ENCODE peak calls at places on chromosome 1, in five cellular contexts. One of them, this sample, is unnamed. For H3K9me3, the result is how much of the 10 kb centered on the place peaks cover.

GRCh38 chr1:107669996-107670395 is 295.0 kb downstream of the VAV3 start:
- DNase-seq in right lobe of liver: no peak
- DNase-seq in PC-9: no peak
- DNase-seq in right cardiac atrium: peak
- DNase-seq in heart right ventricle: no peak
- DNase-seq in this sample: peak

GRCh38 chr1:230972855-230973271 is 5.8 kb downstream of the TTC13 start:
- DNase-seq in right lobe of liver: no peak
- DNase-seq in PC-9: no peak
- DNase-seq in heart right ventricle: no peak
- DNase-seq in right cardiac atrium: no peak
- DNase-seq in this sample: no peak

GRCh38 chr1:57003398-57004139 is 37.8 kb upstream of the C8B start:
- DNase-seq in heart right ventricle: no peak
- DNase-seq in PC-9: no peak
- DNase-seq in right cardiac atrium: no peak
- DNase-seq in right lobe of liver: no peak
- DNase-seq in this sample: no peak

GRCh38 chr1:7491818-7492173 is 279.3 kb upstream of the VAMP3 start:
- DNase-seq in heart right ventricle: no peak
- DNase-seq in PC-9: no peak
- DNase-seq in right cardiac atrium: no peak
- DNase-seq in right lobe of liver: no peak
- DNase-seq in this sample: no peak

GRCh38 chr1:89489037-89489729 is 35.4 kb upstream of the LRRC8B start:
- DNase-seq in PC-9: no peak
- DNase-seq in heart right ventricle: no peak
- DNase-seq in right cardiac atrium: no peak
- DNase-seq in right lobe of liver: no peak
- DNase-seq in this sample: no peak

GRCh38 chr1:25033828-25034451 is 103.9 kb upstream of the RUNX3 start:
- DNase-seq in heart right ventricle: peak
- DNase-seq in right cardiac atrium: peak
- DNase-seq in PC-9: no peak
- DNase-seq in right lobe of liver: peak
- DNase-seq in this sample: peak

GRCh38 chr1:53541761-53542550 is 82.8 kb downstream of the DMRTB1 start:
- DNase-seq in right cardiac atrium: peak
- DNase-seq in PC-9: peak
- DNase-seq in heart right ventricle: peak
- DNase-seq in right lobe of liver: peak
- DNase-seq in this sample: peak

GRCh38 chr1:47575855-47576757 is 138.3 kb downstream of the FOXD2 start:
- DNase-seq in right lobe of liver: no peak
- DNase-seq in PC-9: no peak
- DNase-seq in heart right ventricle: no peak
- DNase-seq in right cardiac atrium: no peak
- DNase-seq in this sample: no peak

GRCh38 chr1:111399792-111400610 is 27.5 kb downstream of the OVGP1 start:
- DNase-seq in heart right ventricle: no peak
- DNase-seq in right lobe of liver: no peak
- DNase-seq in PC-9: peak
- DNase-seq in right cardiac atrium: no peak
- DNase-seq in this sample: no peak

GRCh38 chr1:220887868-220888664 is 8.8 kb downstream of the HLX start:
- DNase-seq in heart right ventricle: no peak
- DNase-seq in right lobe of liver: no peak
- DNase-seq in right cardiac atrium: no peak
- DNase-seq in PC-9: no peak
- DNase-seq in this sample: peak
- H3K4me3 ChIP-seq in heart right ventricle: peak
- H3K4me3 ChIP-seq in right lobe of liver: no peak
- H3K4me3 ChIP-seq in right cardiac atrium: peak
- H3K4me3 ChIP-seq in PC-9: no peak
- H3K4me3 ChIP-seq in this sample: peak

DNA sequence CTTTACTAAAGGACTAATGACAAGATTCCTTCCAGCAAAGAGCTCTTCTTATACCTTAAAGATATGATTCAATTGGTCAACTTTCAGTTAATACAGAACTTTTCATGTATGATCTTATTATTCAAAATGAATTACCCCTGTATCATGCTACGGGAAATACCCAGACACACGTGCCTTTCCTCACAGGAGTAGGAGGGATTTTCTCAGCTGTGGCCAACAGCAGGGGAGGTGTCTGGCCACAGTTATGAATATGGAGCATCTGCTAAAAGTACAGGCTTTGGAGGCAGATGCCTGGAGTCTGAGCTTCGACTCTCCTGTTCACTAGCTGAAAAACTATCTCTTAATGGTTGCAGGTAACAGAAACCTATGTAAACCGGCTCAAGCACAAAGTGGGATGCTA is 53.6 kb downstream of the KIAA1614 start:
- DNase-seq in PC-9: no peak
- DNase-seq in right lobe of liver: no peak
- DNase-seq in heart right ventricle: no peak
- DNase-seq in right cardiac atrium: no peak
- DNase-seq in this sample: no peak
- H3K9me3 ChIP-seq in PC-9: under half
- H3K9me3 ChIP-seq in right lobe of liver: under half
- H3K9me3 ChIP-seq in heart right ventricle: under half
- H3K9me3 ChIP-seq in right cardiac atrium: under half
- H3K9me3 ChIP-seq in this sample: under half

GRCh38 chr1:234600418-234601216 is 9.4 kb downstream of the IRF2BP2 start:
- DNase-seq in right cardiac atrium: peak
- DNase-seq in right lobe of liver: no peak
- DNase-seq in heart right ventricle: peak
- DNase-seq in PC-9: no peak
- DNase-seq in this sample: peak

GRCh38 chr1:234603221-234604204 is 6.5 kb downstream of the IRF2BP2 start:
- DNase-seq in right cardiac atrium: no peak
- DNase-seq in right lobe of liver: no peak
- DNase-seq in heart right ventricle: no peak
- DNase-seq in PC-9: no peak
- DNase-seq in this sample: no peak

GRCh38 chr1:234599617-234600417 is 10.2 kb downstream of the IRF2BP2 start:
- DNase-seq in heart right ventricle: peak
- DNase-seq in PC-9: peak
- DNase-seq in right lobe of liver: peak
- DNase-seq in right cardiac atrium: peak
- DNase-seq in this sample: peak

GRCh38 chr1:234602334-234603220 is 7.4 kb downstream of the IRF2BP2 start:
- DNase-seq in right lobe of liver: no peak
- DNase-seq in PC-9: peak
- DNase-seq in heart right ventricle: no peak
- DNase-seq in right cardiac atrium: no peak
- DNase-seq in this sample: no peak

GRCh38 chr1:234601217-234602017 is 8.6 kb downstream of the IRF2BP2 start:
- DNase-seq in right cardiac atrium: no peak
- DNase-seq in right lobe of liver: no peak
- DNase-seq in heart right ventricle: no peak
- DNase-seq in PC-9: no peak
- DNase-seq in this sample: no peak
- H3K4me3 ChIP-seq in right cardiac atrium: no peak
- H3K4me3 ChIP-seq in right lobe of liver: no peak
- H3K4me3 ChIP-seq in heart right ventricle: peak
- H3K4me3 ChIP-seq in PC-9: peak
- H3K4me3 ChIP-seq in this sample: no peak

GRCh38 chr1:49906365-49906764 is 117.4 kb downstream of the AGBL4 start:
- DNase-seq in right lobe of liver: no peak
- DNase-seq in heart right ventricle: no peak
- DNase-seq in right cardiac atrium: no peak
- DNase-seq in PC-9: no peak
- DNase-seq in this sample: no peak
- H3K9me3 ChIP-seq in right lobe of liver: under half
- H3K9me3 ChIP-seq in heart right ventricle: under half
- H3K9me3 ChIP-seq in right cardiac atrium: under half
- H3K9me3 ChIP-seq in PC-9: under half
- H3K9me3 ChIP-seq in this sample: under half